ENCODE peak calls at places on chromosomes 7 and 10, in nine cellular contexts. U is activated CD8-positive, alpha-beta memory T cell treated with anti-CD3 and anti-CD28 coated beads, Interleukin-2, amount 10 ng/mL, durations not matched to agents 7 days and 5 days; W is activated T-cell treated with anti-CD3 and anti-CD28 coated beads for 1 hour; X is T-helper 2 cell; K is left ventricle myocardium inferior; F is nephron progenitor cell; R is fibroblast of lung; M is iPS DF 6.9; Y is CD8-positive, alpha-beta T cell. I is an unnamed sample.

GRCh38 chr10:131437556-131438465 is 126.3 kb upstream of the TCERG1L start:
- DNase-seq in R (no peak), Y (no peak), U (no peak), M (no peak), K (no peak), W (no peak), X (no peak), F (no peak), I (no peak)

GRCh38 chr7:131164025-131164899 is 163.4 kb upstream of the MKLN1 start:
- DNase-seq in U (no peak), F (no peak), M (no peak), K (no peak), R (peak), W (no peak), X (no peak), Y (no peak), I (no peak)

GRCh38 chr10:35195361-35196306 is 69.0 kb downstream of the CREM start:
- DNase-seq in W (peak), M (no peak), R (peak), U (peak), X (peak), F (peak), K (peak), Y (peak), I (peak)

GRCh38 chr7:13979671-13980438 is 9.6 kb downstream of the ETV1 start:
- DNase-seq in M (no peak), R (peak), Y (no peak), K (no peak), U (no peak), X (no peak), W (no peak), F (no peak), I (no peak)

GRCh38 chr10:106973716-106974115 is 190.8 kb downstream of the SORCS1 start:
- DNase-seq in K (no peak), W (no peak), M (no peak), Y (no peak), U (no peak), R (no peak), X (no peak), F (no peak), I (no peak)

GRCh38 chr7:42502022-42502421 is 265.0 kb upstream of the GLI3 start:
- DNase-seq in M (no peak), W (no peak), U (no peak), K (no peak), R (peak), F (no peak), Y (no peak), X (no peak), I (no peak)

GRCh38 chr7:155108144-155108901 is 38.2 kb downstream of the HTR5A start:
- DNase-seq in X (no peak), Y (no peak), F (no peak), U (no peak), R (no peak), K (no peak), W (no peak), M (no peak), I (no peak)

GRCh38 chr10:21534611-21535493 is 820 bp downstream of the MLLT10 start:
- DNase-seq in F (peak), R (peak), M (no peak), X (peak), U (peak), W (peak), K (peak), Y (peak), I (no peak)

GRCh38 chr7:14218338-14218737 is 228.9 kb upstream of the ETV1 start:
- DNase-seq in R (peak), Y (no peak), K (no peak), F (no peak), U (no peak), W (no peak), X (no peak), M (no peak), I (no peak)

GRCh38 chr7:2729893-2730716 is 42.1 kb downstream of the AMZ1 start:
- DNase-seq in U (peak), W (no peak), Y (no peak), M (no peak), R (peak), F (no peak), K (no peak), X (no peak), I (no peak)

GRCh38 chr10:13847201-13847631 is 260.5 kb downstream of the PRPF18 start:
- DNase-seq in R (no peak), Y (no peak), W (no peak), F (peak), K (no peak), M (no peak), U (no peak), X (no peak), I (no peak)

GRCh38 chr7:22300839-22301238 is 56.1 kb downstream of the RAPGEF5 start:
- DNase-seq in X (no peak), K (no peak), W (no peak), Y (no peak), R (no peak), F (no peak), M (no peak), U (no peak), I (no peak)

GRCh38 chr10:61189912-61190311 is 245.9 kb upstream of the RHOBTB1 start:
- DNase-seq in M (no peak), Y (no peak), X (no peak), W (no peak), U (no peak), F (no peak), R (no peak), K (no peak), I (no peak)

GRCh38 chr10:15719899-15720634 is at the start of gene ITGA8:
- DNase-seq in Y (no peak), X (no peak), R (no peak), K (no peak), U (no peak), M (no peak), F (peak), W (no peak), I (no peak)

GRCh38 chr7:151175793-151176311 is 8.4 kb upstream of the GBX1 start:
- DNase-seq in R (no peak), K (no peak), X (no peak), W (no peak), U (no peak), M (no peak), F (no peak), Y (no peak), I (no peak)